ENCODE peak calls at places on chromosomes 16 and 17, in four cellular contexts. K, V, H and F are unnamed samples.
A peak's percentile ranks its signal among the peaks of the same experiment; 100 is the strongest.

GRCh38 chr17:47276868-47277267 is 23.2 kb downstream of the ITGB3 start:
- DNase-seq in K (no peak), V (peak; percentile 82), H (peak; percentile 82), F (no peak)

GRCh38 chr16:31112711-31113419 is 4.6 kb upstream of the KAT8 start:
- DNase-seq in K (peak; percentile 67), V (no peak), H (no peak), F (no peak)

GRCh38 chr17:61185385-61185784 is 214.3 kb upstream of the TBX2 start:
- DNase-seq in K (no peak), V (no peak), H (no peak), F (no peak)

GRCh38 chr17:72954595-72954994 is 137.9 kb downstream of the SLC39A11 start:
- DNase-seq in K (no peak), V (no peak), H (no peak), F (no peak)

GRCh38 chr17:80720624-80721577 is 176.3 kb downstream of the RPTOR start:
- DNase-seq in K (no peak), V (no peak), H (peak; percentile 79), F (peak; percentile 98)

GRCh38 chr17:6496116-6496481 is 51.8 kb downstream of the PIMREG start:
- DNase-seq in K (peak; percentile 59), V (no peak), H (no peak), F (no peak)

GRCh38 chr16:85908889-85909584 is 10.1 kb downstream of the IRF8 start:
- DNase-seq in K (no peak), V (no peak), H (no peak), F (no peak)

GRCh38 chr16:85812031-85812807 is 12.7 kb downstream of the COX4I1 start:
- DNase-seq in K (no peak), V (no peak), H (no peak), F (no peak)

GRCh38 chr17:77591231-77591785 is 367.2 kb upstream of the TNRC6C start:
- DNase-seq in K (no peak), V (no peak), H (no peak), F (peak; percentile 29)

GRCh38 chr16:50517450-50518252 is 30.5 kb upstream of the NKD1 start:
- DNase-seq in K (no peak), V (no peak), H (no peak), F (no peak)

GRCh38 chr17:47413872-47414271 is 90.1 kb downstream of the EFCAB13 start:
- DNase-seq in K (no peak), V (no peak), H (no peak), F (no peak)

GRCh38 chr17:50146927-50147640 is 3.4 kb downstream of the PPP1R9B start:
- DNase-seq in K (no peak), V (no peak), H (no peak), F (no peak)

GRCh38 chr17:40065041-40065770 is 2.4 kb downstream of the THRA start:
- DNase-seq in K (no peak), V (no peak), H (no peak), F (no peak)

GRCh38 chr17:59839646-59840328 is 53.0 kb downstream of the TUBD1 start:
- DNase-seq in K (no peak), V (no peak), H (peak; percentile 42), F (no peak)

GRCh38 chr16:9843424-9844013 is 338.7 kb downstream of the GRIN2A start:
- DNase-seq in K (no peak), V (no peak), H (no peak), F (no peak)

GRCh38 chr17:1847191-1847590 is 17.4 kb downstream of the RPA1 start:
- DNase-seq in K (no peak), V (no peak), H (no peak), F (no peak)

GRCh38 chr17:38564254-38564605 is 41.5 kb downstream of the SRCIN1 start:
- DNase-seq in K (no peak), V (no peak), H (no peak), F (no peak)

GRCh38 chr17:76558210-76559095 is 18.6 kb downstream of the PRCD start:
- DNase-seq in K (peak; percentile 48), V (no peak), H (no peak), F (no peak)

GRCh38 chr17:63988741-63989621 is 9.2 kb upstream of the PRR29 start:
- DNase-seq in K (no peak), V (no peak), H (no peak), F (no peak)

GRCh38 chr16:2770057-2770780 is 6.9 kb downstream of the ELOB start:
- DNase-seq in K (no peak), V (no peak), H (no peak), F (no peak)

GRCh38 chr17:16936536-16937310 is 35.2 kb downstream of the TNFRSF13B start:
- DNase-seq in K (no peak), V (no peak), H (no peak), F (no peak)

GRCh38 chr17:49723423-49723822 is 15.7 kb upstream of the SLC35B1 start:
- DNase-seq in K (peak; percentile 25), V (no peak), H (no peak), F (no peak)

GRCh38 chr17:19424934-19425868 is 14.2 kb downstream of the RNF112 start:
- DNase-seq in K (no peak), V (no peak), H (no peak), F (no peak)

GRCh38 chr17:50926523-50926922 is 60.4 kb upstream of the TOB1 start:
- DNase-seq in K (no peak), V (no peak), H (no peak), F (no peak)

GRCh38 chr16:67013238-67013822 is 15.6 kb upstream of the CBFB start:
- DNase-seq in K (no peak), V (no peak), H (no peak), F (no peak)

GRCh38 chr16:21162661-21163151 is 4.2 kb downstream of the LDAF1 start:
- DNase-seq in K (no peak), V (peak; percentile 75), H (no peak), F (no peak)

GRCh38 chr16:30557397-30557949 is 701 bp downstream of the ZNF764 start:
- DNase-seq in K (no peak), V (no peak), H (no peak), F (no peak)

GRCh38 chr16:27242868-27243590 is 25.5 kb downstream of the NSMCE1 start:
- DNase-seq in K (peak; percentile 71), V (no peak), H (peak; percentile 96), F (no peak)

GRCh38 chr17:78341559-78342437 is 18.1 kb downstream of the SOCS3 start:
- DNase-seq in K (no peak), V (no peak), H (peak; percentile 67), F (no peak)

GRCh38 chr17:12472613-12473173 is 193.0 kb upstream of the MYOCD start:
- DNase-seq in K (no peak), V (no peak), H (peak; percentile 11), F (no peak)

GRCh38 chr16:76532188-76532973 is 255.2 kb downstream of the CNTNAP4 start:
- DNase-seq in K (no peak), V (no peak), H (no peak), F (no peak)

GRCh38 chr16:84905965-84906460 is 86.2 kb downstream of the CRISPLD2 start:
- DNase-seq in K (no peak), V (no peak), H (no peak), F (no peak)

GRCh38 chr16:3645504-3646347 is 8.8 kb upstream of the DNASE1 start:
- DNase-seq in K (no peak), V (no peak), H (peak; percentile 35), F (no peak)

GRCh38 chr16:83615131-83615530 is 192.6 kb upstream of the HSBP1 start:
- DNase-seq in K (no peak), V (no peak), H (no peak), F (no peak)

GRCh38 chr16:20166531-20167235 is 93.0 kb upstream of the GPR139 start:
- DNase-seq in K (no peak), V (no peak), H (no peak), F (no peak)